ENCODE peak calls at places on chromosomes 2 and 18, in seven cellular contexts. One of them, this sample, is unnamed.

GRCh38 chr2:21175895-21176646 is 52.3 kb downstream of the TDRD15 start:
- DNase-seq in GM23248: no peak
- DNase-seq in central memory CD4-positive, alpha-beta T cell: no peak
- DNase-seq in right atrium auricular region: no peak
- DNase-seq in GM18507: no peak
- DNase-seq in omental fat pad: no peak
- DNase-seq in natural killer cell treated with Interleukin-12 subunit alpha and Interleukin-12 subunit beta and Interleukin-15 and Interleukin-18, amount 100 ng/mL, for 72 hours: no peak
- DNase-seq in this sample: no peak

GRCh38 chr2:128638311-128638710 is 319.6 kb upstream of the HS6ST1 start:
- DNase-seq in GM18507: no peak
- DNase-seq in central memory CD4-positive, alpha-beta T cell: no peak
- DNase-seq in GM23248: no peak
- DNase-seq in natural killer cell treated with Interleukin-12 subunit alpha and Interleukin-12 subunit beta and Interleukin-15 and Interleukin-18, amount 100 ng/mL, for 72 hours: no peak
- DNase-seq in omental fat pad: no peak
- DNase-seq in right atrium auricular region: peak
- DNase-seq in this sample: no peak

GRCh38 chr2:217216316-217216715 is 356.5 kb upstream of the TNP1 start:
- DNase-seq in central memory CD4-positive, alpha-beta T cell: no peak
- DNase-seq in GM23248: no peak
- DNase-seq in right atrium auricular region: no peak
- DNase-seq in omental fat pad: no peak
- DNase-seq in GM18507: no peak
- DNase-seq in natural killer cell treated with Interleukin-12 subunit alpha and Interleukin-12 subunit beta and Interleukin-15 and Interleukin-18, amount 100 ng/mL, for 72 hours: no peak
- DNase-seq in this sample: no peak

GRCh38 chr18:46718501-46719341 is 38.1 kb downstream of the ST8SIA5 start:
- DNase-seq in GM18507: no peak
- DNase-seq in omental fat pad: no peak
- DNase-seq in right atrium auricular region: no peak
- DNase-seq in GM23248: peak
- DNase-seq in central memory CD4-positive, alpha-beta T cell: no peak
- DNase-seq in natural killer cell treated with Interleukin-12 subunit alpha and Interleukin-12 subunit beta and Interleukin-15 and Interleukin-18, amount 100 ng/mL, for 72 hours: no peak
- DNase-seq in this sample: peak

GRCh38 chr2:234158812-234159211 is 108.3 kb downstream of the SPP2 start:
- DNase-seq in GM18507: no peak
- DNase-seq in central memory CD4-positive, alpha-beta T cell: no peak
- DNase-seq in omental fat pad: no peak
- DNase-seq in natural killer cell treated with Interleukin-12 subunit alpha and Interleukin-12 subunit beta and Interleukin-15 and Interleukin-18, amount 100 ng/mL, for 72 hours: no peak
- DNase-seq in right atrium auricular region: no peak
- DNase-seq in GM23248: peak
- DNase-seq in this sample: peak

GRCh38 chr18:79397288-79397829 is 1.6 kb downstream of the NFATC1 start:
- DNase-seq in omental fat pad: no peak
- DNase-seq in GM23248: no peak
- DNase-seq in natural killer cell treated with Interleukin-12 subunit alpha and Interleukin-12 subunit beta and Interleukin-15 and Interleukin-18, amount 100 ng/mL, for 72 hours: no peak
- DNase-seq in GM18507: no peak
- DNase-seq in right atrium auricular region: no peak
- DNase-seq in central memory CD4-positive, alpha-beta T cell: no peak
- DNase-seq in this sample: no peak

GRCh38 chr18:183769-184168 is 25.4 kb downstream of the USP14 start:
- DNase-seq in GM23248: peak
- DNase-seq in omental fat pad: no peak
- DNase-seq in central memory CD4-positive, alpha-beta T cell: no peak
- DNase-seq in right atrium auricular region: no peak
- DNase-seq in natural killer cell treated with Interleukin-12 subunit alpha and Interleukin-12 subunit beta and Interleukin-15 and Interleukin-18, amount 100 ng/mL, for 72 hours: no peak
- DNase-seq in GM18507: no peak
- DNase-seq in this sample: peak

GRCh38 chr2:234395801-234396478 is 100.9 kb downstream of the ARL4C start:
- DNase-seq in natural killer cell treated with Interleukin-12 subunit alpha and Interleukin-12 subunit beta and Interleukin-15 and Interleukin-18, amount 100 ng/mL, for 72 hours: no peak
- DNase-seq in right atrium auricular region: no peak
- DNase-seq in GM18507: no peak
- DNase-seq in GM23248: no peak
- DNase-seq in central memory CD4-positive, alpha-beta T cell: no peak
- DNase-seq in omental fat pad: no peak
- DNase-seq in this sample: no peak

GRCh38 chr2:52918551-52918950 is 849.1 kb upstream of the CHAC2 start:
- DNase-seq in GM18507: no peak
- DNase-seq in omental fat pad: no peak
- DNase-seq in GM23248: no peak
- DNase-seq in natural killer cell treated with Interleukin-12 subunit alpha and Interleukin-12 subunit beta and Interleukin-15 and Interleukin-18, amount 100 ng/mL, for 72 hours: no peak
- DNase-seq in central memory CD4-positive, alpha-beta T cell: no peak
- DNase-seq in right atrium auricular region: no peak
- DNase-seq in this sample: peak

GRCh38 chr2:218831378-218831990 is at the start of gene PRKAG3:
- DNase-seq in central memory CD4-positive, alpha-beta T cell: no peak
- DNase-seq in GM23248: peak
- DNase-seq in omental fat pad: no peak
- DNase-seq in GM18507: no peak
- DNase-seq in right atrium auricular region: no peak
- DNase-seq in natural killer cell treated with Interleukin-12 subunit alpha and Interleukin-12 subunit beta and Interleukin-15 and Interleukin-18, amount 100 ng/mL, for 72 hours: no peak
- DNase-seq in this sample: no peak

GRCh38 chr2:64888591-64889309 is 100.4 kb upstream of the SLC1A4 start:
- DNase-seq in central memory CD4-positive, alpha-beta T cell: no peak
- DNase-seq in GM18507: no peak
- DNase-seq in natural killer cell treated with Interleukin-12 subunit alpha and Interleukin-12 subunit beta and Interleukin-15 and Interleukin-18, amount 100 ng/mL, for 72 hours: no peak
- DNase-seq in omental fat pad: no peak
- DNase-seq in right atrium auricular region: no peak
- DNase-seq in GM23248: peak
- DNase-seq in this sample: peak

GRCh38 chr2:70769450-70769849 is 1.4 kb upstream of the ADD2 start:
- DNase-seq in right atrium auricular region: no peak
- DNase-seq in central memory CD4-positive, alpha-beta T cell: no peak
- DNase-seq in omental fat pad: no peak
- DNase-seq in GM18507: no peak
- DNase-seq in GM23248: no peak
- DNase-seq in natural killer cell treated with Interleukin-12 subunit alpha and Interleukin-12 subunit beta and Interleukin-15 and Interleukin-18, amount 100 ng/mL, for 72 hours: no peak
- DNase-seq in this sample: no peak

This sample was measured in astrocyte of the spinal cord.